ENCODE peak calls at places on chromosomes 16 and 17, in ten cellular contexts. G, B, U, O, T, X, H, E, I and S are unnamed samples.

GRCh38 chr16:67284699-67285646 is 5.6 kb downstream of the PLEKHG4 start:
- DNase-seq in G (peak; percentile 59), U (peak; percentile 57), B (no peak), T (peak; percentile 12), H (no peak), I (no peak), X (no peak), O (no peak), E (no peak), S (peak; percentile 23)

GRCh38 chr16:60137891-60138290 is 1403.8 kb upstream of the GOT2 start:
- DNase-seq in T (no peak), E (no peak), U (no peak), I (no peak), H (no peak), G (no peak), X (no peak), B (no peak), O (no peak), S (no peak)

GRCh38 chr17:4510615-4510941 is 11.9 kb downstream of the SPNS2 start:
- DNase-seq in O (no peak), G (no peak), B (no peak), E (no peak), T (no peak), I (no peak), U (no peak), X (no peak), H (no peak), S (no peak)

GRCh38 chr16:165539-166374 is at the start of gene HBM:
- DNase-seq in B (no peak), H (no peak), X (no peak), E (no peak), I (no peak), O (no peak), U (no peak), T (no peak), G (no peak), S (no peak)

GRCh38 chr16:86029131-86029741 is 130.3 kb downstream of the IRF8 start:
- DNase-seq in B (no peak), X (peak; percentile 65), G (no peak), T (peak; percentile 68), I (no peak), H (peak; percentile 69), U (peak; percentile 64), E (no peak), O (peak; percentile 62), S (peak; percentile 60)

GRCh38 chr16:57386381-57386951 is 14.2 kb downstream of the CX3CL1 start:
- DNase-seq in U (no peak), B (no peak), G (no peak), T (peak; percentile 38), O (no peak), E (no peak), H (no peak), I (no peak), X (no peak), S (no peak)

GRCh38 chr16:1786242-1787055 is 3.7 kb downstream of the NUBP2 start:
- DNase-seq in E (no peak), H (no peak), X (no peak), U (no peak), I (peak; percentile 10), B (no peak), T (no peak), G (no peak), O (peak; percentile 63), S (no peak)

GRCh38 chr16:4322121-4323035 is 6.5 kb downstream of the GLIS2 start:
- DNase-seq in E (no peak), G (no peak), I (no peak), U (no peak), O (no peak), X (no peak), T (no peak), B (no peak), H (no peak), S (no peak)

DNA sequence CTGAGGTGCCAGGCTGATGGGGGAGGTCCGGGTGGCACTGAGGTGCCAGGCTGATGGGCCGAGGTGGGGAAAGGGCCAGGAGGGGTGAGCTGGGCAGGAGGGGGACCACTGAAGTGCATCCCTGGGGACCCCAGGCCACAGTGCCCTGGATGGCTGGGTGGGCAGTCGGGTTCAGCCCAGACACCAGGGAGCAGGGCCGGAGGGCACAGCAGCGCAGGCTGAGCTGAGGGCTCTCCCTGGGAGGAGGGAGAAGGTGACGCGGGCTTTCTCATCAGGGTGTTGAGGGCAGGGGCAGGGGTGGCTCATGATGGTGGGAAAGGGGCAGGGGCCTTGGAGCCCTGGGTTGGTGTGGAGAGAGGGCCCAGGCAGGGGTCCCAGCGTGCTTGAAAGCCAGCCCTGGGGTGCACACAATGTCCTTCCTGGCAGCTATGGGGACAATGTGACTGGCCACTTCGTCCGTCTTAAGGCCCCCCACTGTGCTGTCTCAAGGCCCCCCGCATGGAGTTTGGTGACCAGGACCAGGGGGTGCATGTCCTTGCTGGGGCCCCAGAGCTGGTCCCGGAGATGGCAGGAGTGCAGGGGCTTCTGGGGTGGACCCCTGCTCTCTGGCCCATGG is 16.0 kb downstream of the CD7 start:
- DNase-seq in E (no peak), I (no peak), T (no peak), U (no peak), X (no peak), B (no peak), G (no peak), H (peak; percentile 61), O (no peak), S (no peak)
- H3K4me3 ChIP-seq in E (no peak overlapping the region), I (no peak overlapping the region), T (no peak overlapping the region), U (no peak overlapping the region), X (no peak overlapping the region), B (no peak overlapping the region), G (no peak overlapping the region), H (no peak overlapping the region), O (no peak overlapping the region), S (no peak overlapping the region)

GRCh38 chr16:53626816-53627215 is 76.8 kb downstream of the RPGRIP1L start:
- DNase-seq in H (no peak), T (no peak), I (no peak), E (no peak), X (no peak), O (no peak), U (no peak), B (no peak), G (no peak), S (no peak)

GRCh38 chr16:53626161-53626560 is 77.5 kb downstream of the RPGRIP1L start:
- DNase-seq in U (no peak), B (no peak), T (no peak), H (no peak), I (no peak), X (no peak), E (no peak), O (no peak), G (no peak), S (no peak)

GRCh38 chr16:53622315-53622714 is 81.3 kb downstream of the RPGRIP1L start:
- DNase-seq in G (no peak), H (no peak), U (no peak), O (no peak), X (no peak), I (no peak), T (no peak), B (no peak), E (no peak), S (no peak)

GRCh38 chr16:53629151-53629550 is 74.5 kb downstream of the RPGRIP1L start:
- DNase-seq in B (no peak), E (no peak), G (no peak), X (no peak), O (no peak), T (no peak), H (no peak), U (no peak), I (no peak), S (no peak)

DNA sequence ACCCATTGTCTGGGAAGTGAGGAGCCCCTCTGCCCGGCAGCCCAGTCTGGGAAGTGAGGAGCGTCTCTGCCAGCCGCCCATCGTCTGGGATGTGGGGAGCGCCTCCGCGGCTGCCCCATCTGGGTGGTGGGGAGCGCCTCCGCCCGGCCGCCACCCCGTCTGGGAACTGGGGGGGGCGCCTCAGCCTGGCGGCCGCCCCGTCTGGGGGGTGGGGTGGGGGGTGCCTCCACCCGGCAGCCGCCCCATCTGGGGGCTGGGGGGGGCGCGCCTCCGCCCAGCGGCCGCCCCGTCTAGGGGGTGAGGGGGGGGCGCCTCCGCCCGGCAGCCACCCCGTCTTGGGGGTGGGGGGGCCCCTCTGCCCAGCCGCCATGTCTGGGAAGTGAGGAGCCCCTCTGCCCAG is 78.4 kb downstream of the RPGRIP1L start:
- DNase-seq in I (no peak), T (no peak), U (no peak), X (no peak), E (no peak), G (no peak), O (no peak), H (no peak), B (no peak), S (no peak)
- H3K4me3 ChIP-seq in I (no peak overlapping the region), T (no peak overlapping the region), U (no peak overlapping the region), X (no peak overlapping the region), E (no peak overlapping the region), G (no peak overlapping the region), O (no peak overlapping the region), H (no peak overlapping the region), B (no peak overlapping the region), S (no peak overlapping the region)

DNA sequence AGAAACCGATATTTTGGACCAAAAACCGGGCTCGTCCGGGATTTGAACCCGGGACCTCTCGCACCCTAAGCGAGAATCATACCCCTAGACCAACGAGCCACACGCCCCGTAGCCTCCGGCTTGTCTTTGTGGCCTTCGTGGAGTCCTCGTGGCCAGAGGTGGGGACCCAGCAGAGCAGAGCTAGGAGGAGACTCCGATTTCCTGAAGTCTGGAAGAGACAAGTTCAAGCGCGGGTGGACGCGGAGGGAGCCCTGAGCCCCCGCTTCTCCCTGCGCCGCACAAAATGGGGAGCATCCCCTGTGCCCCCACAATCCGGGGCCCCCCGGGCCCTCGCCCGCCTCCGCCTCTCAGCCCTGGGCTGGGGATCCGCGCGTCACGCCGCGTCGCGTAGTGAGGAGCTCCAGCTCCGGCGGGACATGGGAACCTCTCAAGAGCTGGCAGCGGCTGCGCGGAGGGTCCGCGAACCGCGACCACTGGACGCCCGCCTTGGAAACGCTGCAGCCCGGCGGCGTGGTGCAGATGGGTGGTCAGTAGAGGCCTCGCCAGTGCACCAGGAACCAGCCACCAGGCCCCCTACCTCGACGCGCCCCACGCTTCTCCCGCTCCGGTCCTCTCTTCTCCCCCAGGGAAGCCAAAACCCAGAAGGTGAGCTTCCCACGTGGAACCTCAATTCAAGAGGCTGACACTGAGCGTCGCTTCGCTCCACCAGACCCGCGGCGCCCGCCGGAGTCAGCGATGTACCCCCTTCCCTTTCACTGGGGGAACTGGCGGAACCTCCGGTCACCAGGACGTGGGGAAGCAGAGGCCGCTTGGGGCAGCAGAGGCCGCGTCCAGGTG is 5.2 kb upstream of the OR1F1 start:
- DNase-seq in X (no peak), E (no peak), U (peak; percentile 67), O (no peak), T (peak; percentile 55), B (no peak), H (no peak), I (no peak), G (peak; percentile 77), S (no peak)
- H3K4me3 ChIP-seq in X (no peak overlapping the region), E (peak overlapping the region; percentile 13), U (peak overlapping the region; percentile 40), O (peak overlapping the region; percentile 31), T (peak overlapping the region; percentile 61), B (peak overlapping the region; percentile 39), H (no peak overlapping the region), I (no peak overlapping the region), G (peak overlapping the region; percentile 65), S (peak overlapping the region; percentile 25)

GRCh38 chr17:82037889-82038195 is 345 bp upstream of the DCXR start:
- DNase-seq in E (no peak), I (no peak), X (no peak), H (no peak), G (no peak), T (no peak), O (no peak), B (no peak), U (no peak), S (no peak)

GRCh38 chr17:82039695-82040299 is 2.3 kb upstream of the DCXR start:
- DNase-seq in U (no peak), E (no peak), G (no peak), I (no peak), X (no peak), H (no peak), O (no peak), T (no peak), B (no peak), S (no peak)

GRCh38 chr17:82043507-82043906 is 6.0 kb upstream of the DCXR start:
- DNase-seq in H (no peak), G (no peak), O (no peak), X (no peak), I (no peak), B (no peak), E (no peak), T (no peak), U (no peak), S (no peak)

GRCh38 chr17:82042649-82043048 is 5.2 kb upstream of the DCXR start:
- DNase-seq in T (no peak), O (no peak), H (no peak), B (no peak), E (no peak), I (no peak), G (no peak), U (no peak), X (no peak), S (no peak)

DNA sequence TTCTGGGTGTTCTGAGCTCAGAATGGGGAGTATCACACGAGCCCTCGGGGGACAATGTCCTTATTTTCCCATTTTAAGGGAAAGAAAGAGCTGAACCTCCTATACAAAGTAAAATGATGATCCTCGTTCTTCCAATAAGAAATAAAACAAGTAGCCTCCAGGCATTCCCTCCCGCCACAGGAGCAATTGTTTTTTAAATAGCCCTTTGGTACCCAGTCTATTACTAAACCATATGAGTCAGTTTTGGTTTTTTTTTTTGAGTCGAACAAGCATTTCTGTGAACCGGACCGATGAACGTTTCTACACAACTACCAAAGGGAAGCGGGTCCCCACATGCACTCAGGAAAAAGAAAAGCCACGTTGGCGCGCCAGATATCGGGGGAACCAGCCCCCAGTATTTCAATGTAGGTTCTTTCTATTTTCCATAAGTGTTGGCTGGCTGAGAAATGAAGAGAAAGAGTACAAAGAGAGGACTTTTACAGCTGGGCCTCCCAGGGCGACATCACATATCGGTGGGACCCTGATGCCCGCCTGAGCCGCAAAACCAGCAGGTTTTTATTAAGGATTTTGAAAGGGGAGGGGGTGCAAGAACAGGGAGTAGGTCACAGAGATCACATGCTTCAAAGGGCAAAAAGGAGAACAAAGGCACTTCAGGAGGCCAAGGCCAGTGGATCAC is 3.8 kb upstream of the DCXR start:
- DNase-seq in G (peak; percentile 46), X (no peak), U (no peak), E (no peak), H (no peak), T (no peak), I (no peak), B (no peak), O (no peak), S (no peak)
- H3K4me3 ChIP-seq in G (no peak overlapping the region), X (no peak overlapping the region), U (no peak overlapping the region), E (no peak overlapping the region), H (no peak overlapping the region), T (no peak overlapping the region), I (no peak overlapping the region), B (no peak overlapping the region), O (no peak overlapping the region), S (no peak overlapping the region)